ENCODE peak calls at places on chromosomes 6 and 20, in six cellular contexts. One of them, this sample, is unnamed.

GRCh38 chr20:51306521-51307358 is 235.8 kb downstream of the NFATC2 start:
- DNase-seq in HEK293T: peak; percentile 88
- DNase-seq in NCI-H2081: peak; percentile 67
- DNase-seq in CD4-positive, CD25-positive, alpha-beta regulatory T cell: peak; percentile 54
- DNase-seq in stimulated activated CD4-positive, alpha-beta T cell treated with anti-CD3 and anti-CD28 coated beads, Interleukin-4, amount 100 ng/mL, for 24 hours: peak; percentile 80
- DNase-seq in ELR: peak; percentile 82
- DNase-seq in this sample: peak; percentile 77

GRCh38 chr20:43187476-43188233 is 2.1 kb downstream of the PTPRT start:
- DNase-seq in ELR: peak; percentile 64
- DNase-seq in stimulated activated CD4-positive, alpha-beta T cell treated with anti-CD3 and anti-CD28 coated beads, Interleukin-4, amount 100 ng/mL, for 24 hours: peak; percentile 58
- DNase-seq in NCI-H2081: peak; percentile 48
- DNase-seq in HEK293T: peak; percentile 75
- DNase-seq in CD4-positive, CD25-positive, alpha-beta regulatory T cell: peak; percentile 26
- DNase-seq in this sample: peak; percentile 97

GRCh38 chr20:44098657-44099056 is 88.3 kb downstream of the JPH2 start:
- DNase-seq in stimulated activated CD4-positive, alpha-beta T cell treated with anti-CD3 and anti-CD28 coated beads, Interleukin-4, amount 100 ng/mL, for 24 hours: no peak
- DNase-seq in ELR: no peak
- DNase-seq in NCI-H2081: no peak
- DNase-seq in HEK293T: no peak
- DNase-seq in CD4-positive, CD25-positive, alpha-beta regulatory T cell: no peak
- DNase-seq in this sample: no peak

GRCh38 chr20:23641936-23642751 is 4.4 kb upstream of the CST3 start:
- DNase-seq in HEK293T: no peak
- DNase-seq in ELR: peak; percentile 81
- DNase-seq in NCI-H2081: no peak
- DNase-seq in CD4-positive, CD25-positive, alpha-beta regulatory T cell: no peak
- DNase-seq in stimulated activated CD4-positive, alpha-beta T cell treated with anti-CD3 and anti-CD28 coated beads, Interleukin-4, amount 100 ng/mL, for 24 hours: no peak
- DNase-seq in this sample: no peak

GRCh38 chr6:43833223-43833995 is 63.4 kb downstream of the VEGFA start:
- DNase-seq in NCI-H2081: no peak
- DNase-seq in stimulated activated CD4-positive, alpha-beta T cell treated with anti-CD3 and anti-CD28 coated beads, Interleukin-4, amount 100 ng/mL, for 24 hours: no peak
- DNase-seq in CD4-positive, CD25-positive, alpha-beta regulatory T cell: no peak
- DNase-seq in ELR: peak; percentile 51
- DNase-seq in HEK293T: no peak
- DNase-seq in this sample: no peak

GRCh38 chr6:109239918-109240321 is 142.3 kb downstream of the CD164 start:
- DNase-seq in NCI-H2081: no peak
- DNase-seq in HEK293T: no peak
- DNase-seq in stimulated activated CD4-positive, alpha-beta T cell treated with anti-CD3 and anti-CD28 coated beads, Interleukin-4, amount 100 ng/mL, for 24 hours: no peak
- DNase-seq in ELR: no peak
- DNase-seq in CD4-positive, CD25-positive, alpha-beta regulatory T cell: no peak
- DNase-seq in this sample: no peak

GRCh38 chr6:13303668-13304017 is 24.7 kb downstream of the TBC1D7 start:
- DNase-seq in stimulated activated CD4-positive, alpha-beta T cell treated with anti-CD3 and anti-CD28 coated beads, Interleukin-4, amount 100 ng/mL, for 24 hours: peak; percentile 16
- DNase-seq in ELR: peak; percentile 63
- DNase-seq in HEK293T: no peak
- DNase-seq in CD4-positive, CD25-positive, alpha-beta regulatory T cell: no peak
- DNase-seq in NCI-H2081: peak; percentile 8
- DNase-seq in this sample: no peak

GRCh38 chr6:33295621-33296369 is 2.9 kb downstream of the RGL2 start:
- DNase-seq in NCI-H2081: no peak
- DNase-seq in CD4-positive, CD25-positive, alpha-beta regulatory T cell: no peak
- DNase-seq in stimulated activated CD4-positive, alpha-beta T cell treated with anti-CD3 and anti-CD28 coated beads, Interleukin-4, amount 100 ng/mL, for 24 hours: no peak
- DNase-seq in ELR: no peak
- DNase-seq in HEK293T: no peak
- DNase-seq in this sample: no peak

GRCh38 chr6:75657327-75657726 is 55.6 kb downstream of the SENP6 start:
- DNase-seq in ELR: no peak
- DNase-seq in CD4-positive, CD25-positive, alpha-beta regulatory T cell: no peak
- DNase-seq in stimulated activated CD4-positive, alpha-beta T cell treated with anti-CD3 and anti-CD28 coated beads, Interleukin-4, amount 100 ng/mL, for 24 hours: no peak
- DNase-seq in NCI-H2081: no peak
- DNase-seq in HEK293T: no peak
- DNase-seq in this sample: no peak

GRCh38 chr6:54776891-54777290 is 69.7 kb upstream of the FAM83B start:
- DNase-seq in stimulated activated CD4-positive, alpha-beta T cell treated with anti-CD3 and anti-CD28 coated beads, Interleukin-4, amount 100 ng/mL, for 24 hours: no peak
- DNase-seq in CD4-positive, CD25-positive, alpha-beta regulatory T cell: no peak
- DNase-seq in HEK293T: no peak
- DNase-seq in NCI-H2081: no peak
- DNase-seq in ELR: no peak
- DNase-seq in this sample: no peak

GRCh38 chr6:42068173-42068572 is 17.8 kb downstream of the TAF8 start:
- DNase-seq in ELR: no peak
- DNase-seq in HEK293T: no peak
- DNase-seq in CD4-positive, CD25-positive, alpha-beta regulatory T cell: no peak
- DNase-seq in stimulated activated CD4-positive, alpha-beta T cell treated with anti-CD3 and anti-CD28 coated beads, Interleukin-4, amount 100 ng/mL, for 24 hours: no peak
- DNase-seq in NCI-H2081: no peak
- DNase-seq in this sample: no peak

GRCh38 chr6:107709341-107709740 is 114.8 kb downstream of the SCML4 start:
- DNase-seq in NCI-H2081: no peak
- DNase-seq in HEK293T: no peak
- DNase-seq in CD4-positive, CD25-positive, alpha-beta regulatory T cell: no peak
- DNase-seq in ELR: no peak
- DNase-seq in stimulated activated CD4-positive, alpha-beta T cell treated with anti-CD3 and anti-CD28 coated beads, Interleukin-4, amount 100 ng/mL, for 24 hours: no peak
- DNase-seq in this sample: no peak

GRCh38 chr20:47568019-47568418 is 66.3 kb downstream of the NCOA3 start:
- DNase-seq in NCI-H2081: peak; percentile 73
- DNase-seq in HEK293T: no peak
- DNase-seq in stimulated activated CD4-positive, alpha-beta T cell treated with anti-CD3 and anti-CD28 coated beads, Interleukin-4, amount 100 ng/mL, for 24 hours: no peak
- DNase-seq in ELR: peak; percentile 43
- DNase-seq in CD4-positive, CD25-positive, alpha-beta regulatory T cell: no peak
- DNase-seq in this sample: peak; percentile 37

GRCh38 chr20:13031751-13032150 is 23.0 kb downstream of the SPTLC3 start:
- DNase-seq in HEK293T: no peak
- DNase-seq in stimulated activated CD4-positive, alpha-beta T cell treated with anti-CD3 and anti-CD28 coated beads, Interleukin-4, amount 100 ng/mL, for 24 hours: no peak
- DNase-seq in CD4-positive, CD25-positive, alpha-beta regulatory T cell: no peak
- DNase-seq in NCI-H2081: no peak
- DNase-seq in ELR: no peak
- DNase-seq in this sample: no peak

GRCh38 chr6:111552241-111552744 is 53.4 kb downstream of the TRAF3IP2 start:
- DNase-seq in ELR: peak; percentile 91
- DNase-seq in HEK293T: peak; percentile 75
- DNase-seq in CD4-positive, CD25-positive, alpha-beta regulatory T cell: no peak
- DNase-seq in NCI-H2081: peak; percentile 95
- DNase-seq in stimulated activated CD4-positive, alpha-beta T cell treated with anti-CD3 and anti-CD28 coated beads, Interleukin-4, amount 100 ng/mL, for 24 hours: no peak
- DNase-seq in this sample: peak; percentile 71

GRCh38 chr20:20360464-20360863 is 7.4 kb upstream of the INSM1 start:
- DNase-seq in NCI-H2081: peak; percentile 84
- DNase-seq in stimulated activated CD4-positive, alpha-beta T cell treated with anti-CD3 and anti-CD28 coated beads, Interleukin-4, amount 100 ng/mL, for 24 hours: peak; percentile 45
- DNase-seq in CD4-positive, CD25-positive, alpha-beta regulatory T cell: no peak
- DNase-seq in HEK293T: peak; percentile 72
- DNase-seq in ELR: peak; percentile 62
- DNase-seq in this sample: peak; percentile 75

GRCh38 chr6:75203721-75204120 is 2.1 kb downstream of the COL12A1 start:
- DNase-seq in ELR: peak; percentile 48
- DNase-seq in HEK293T: no peak
- DNase-seq in stimulated activated CD4-positive, alpha-beta T cell treated with anti-CD3 and anti-CD28 coated beads, Interleukin-4, amount 100 ng/mL, for 24 hours: no peak
- DNase-seq in CD4-positive, CD25-positive, alpha-beta regulatory T cell: no peak
- DNase-seq in NCI-H2081: no peak
- DNase-seq in this sample: no peak

GRCh38 chr20:4373454-4373853 is 348.3 kb upstream of the PRND start:
- DNase-seq in NCI-H2081: no peak
- DNase-seq in HEK293T: no peak
- DNase-seq in ELR: no peak
- DNase-seq in stimulated activated CD4-positive, alpha-beta T cell treated with anti-CD3 and anti-CD28 coated beads, Interleukin-4, amount 100 ng/mL, for 24 hours: no peak
- DNase-seq in CD4-positive, CD25-positive, alpha-beta regulatory T cell: no peak
- DNase-seq in this sample: no peak

GRCh38 chr6:122495612-122496011 is 24.0 kb upstream of the SERINC1 start:
- DNase-seq in HEK293T: no peak
- DNase-seq in ELR: no peak
- DNase-seq in NCI-H2081: no peak
- DNase-seq in stimulated activated CD4-positive, alpha-beta T cell treated with anti-CD3 and anti-CD28 coated beads, Interleukin-4, amount 100 ng/mL, for 24 hours: no peak
- DNase-seq in CD4-positive, CD25-positive, alpha-beta regulatory T cell: no peak
- DNase-seq in this sample: no peak

GRCh38 chr20:36967636-36968035 is 16.1 kb upstream of the SAMHD1 start:
- DNase-seq in stimulated activated CD4-positive, alpha-beta T cell treated with anti-CD3 and anti-CD28 coated beads, Interleukin-4, amount 100 ng/mL, for 24 hours: no peak
- DNase-seq in NCI-H2081: no peak
- DNase-seq in CD4-positive, CD25-positive, alpha-beta regulatory T cell: peak; percentile 52
- DNase-seq in ELR: no peak
- DNase-seq in HEK293T: no peak
- DNase-seq in this sample: no peak

GRCh38 chr6:48736486-48737206 is 625.6 kb upstream of the PTCHD4 start:
- DNase-seq in CD4-positive, CD25-positive, alpha-beta regulatory T cell: no peak
- DNase-seq in stimulated activated CD4-positive, alpha-beta T cell treated with anti-CD3 and anti-CD28 coated beads, Interleukin-4, amount 100 ng/mL, for 24 hours: no peak
- DNase-seq in NCI-H2081: no peak
- DNase-seq in HEK293T: no peak
- DNase-seq in ELR: peak; percentile 67
- DNase-seq in this sample: no peak

GRCh38 chr6:32439708-32440214 is at the start of gene HLA-DRA:
- DNase-seq in stimulated activated CD4-positive, alpha-beta T cell treated with anti-CD3 and anti-CD28 coated beads, Interleukin-4, amount 100 ng/mL, for 24 hours: peak; percentile 40
- DNase-seq in NCI-H2081: peak; percentile 11
- DNase-seq in HEK293T: peak; percentile 71
- DNase-seq in ELR: peak; percentile 67
- DNase-seq in CD4-positive, CD25-positive, alpha-beta regulatory T cell: peak; percentile 80
- DNase-seq in this sample: peak; percentile 39

GRCh38 chr6:159090530-159091306 is 45.9 kb upstream of the TAGAP start:
- DNase-seq in HEK293T: no peak
- DNase-seq in stimulated activated CD4-positive, alpha-beta T cell treated with anti-CD3 and anti-CD28 coated beads, Interleukin-4, amount 100 ng/mL, for 24 hours: no peak
- DNase-seq in CD4-positive, CD25-positive, alpha-beta regulatory T cell: no peak
- DNase-seq in ELR: no peak
- DNase-seq in NCI-H2081: no peak
- DNase-seq in this sample: no peak

GRCh38 chr6:43768983-43769525 is 957 bp upstream of the VEGFA start:
- DNase-seq in stimulated activated CD4-positive, alpha-beta T cell treated with anti-CD3 and anti-CD28 coated beads, Interleukin-4, amount 100 ng/mL, for 24 hours: no peak
- DNase-seq in HEK293T: no peak
- DNase-seq in ELR: peak; percentile 58
- DNase-seq in NCI-H2081: no peak
- DNase-seq in CD4-positive, CD25-positive, alpha-beta regulatory T cell: no peak
- DNase-seq in this sample: no peak

GRCh38 chr6:140202964-140203363 is 828.5 kb upstream of the CITED2 start:
- DNase-seq in CD4-positive, CD25-positive, alpha-beta regulatory T cell: no peak
- DNase-seq in NCI-H2081: no peak
- DNase-seq in ELR: peak; percentile 2
- DNase-seq in stimulated activated CD4-positive, alpha-beta T cell treated with anti-CD3 and anti-CD28 coated beads, Interleukin-4, amount 100 ng/mL, for 24 hours: no peak
- DNase-seq in HEK293T: no peak
- DNase-seq in this sample: no peak

GRCh38 chr6:134936927-134937326 is 13.0 kb downstream of the ALDH8A1 start:
- DNase-seq in HEK293T: no peak
- DNase-seq in ELR: peak; percentile 84
- DNase-seq in CD4-positive, CD25-positive, alpha-beta regulatory T cell: no peak
- DNase-seq in stimulated activated CD4-positive, alpha-beta T cell treated with anti-CD3 and anti-CD28 coated beads, Interleukin-4, amount 100 ng/mL, for 24 hours: no peak
- DNase-seq in NCI-H2081: no peak
- DNase-seq in this sample: no peak

GRCh38 chr6:149855040-149855654 is 9.0 kb downstream of the LRP11 start:
- DNase-seq in NCI-H2081: no peak
- DNase-seq in HEK293T: no peak
- DNase-seq in ELR: peak; percentile 97
- DNase-seq in stimulated activated CD4-positive, alpha-beta T cell treated with anti-CD3 and anti-CD28 coated beads, Interleukin-4, amount 100 ng/mL, for 24 hours: no peak
- DNase-seq in CD4-positive, CD25-positive, alpha-beta regulatory T cell: no peak
- DNase-seq in this sample: peak; percentile 90

GRCh38 chr20:10553326-10553984 is 118.3 kb downstream of the SLX4IP start:
- DNase-seq in HEK293T: peak; percentile 42
- DNase-seq in stimulated activated CD4-positive, alpha-beta T cell treated with anti-CD3 and anti-CD28 coated beads, Interleukin-4, amount 100 ng/mL, for 24 hours: peak; percentile 50
- DNase-seq in CD4-positive, CD25-positive, alpha-beta regulatory T cell: no peak
- DNase-seq in ELR: peak; percentile 79
- DNase-seq in NCI-H2081: peak; percentile 66
- DNase-seq in this sample: peak; percentile 25

GRCh38 chr6:144559865-144560603 is 274.9 kb downstream of the UTRN start:
- DNase-seq in CD4-positive, CD25-positive, alpha-beta regulatory T cell: peak; percentile 44
- DNase-seq in HEK293T: peak; percentile 14
- DNase-seq in ELR: peak; percentile 69
- DNase-seq in NCI-H2081: no peak
- DNase-seq in stimulated activated CD4-positive, alpha-beta T cell treated with anti-CD3 and anti-CD28 coated beads, Interleukin-4, amount 100 ng/mL, for 24 hours: peak; percentile 31
- DNase-seq in this sample: peak; percentile 35

GRCh38 chr6:32967151-32968091 is 973 bp upstream of the BRD2 start:
- DNase-seq in NCI-H2081: peak; percentile 76
- DNase-seq in CD4-positive, CD25-positive, alpha-beta regulatory T cell: peak; percentile 39
- DNase-seq in stimulated activated CD4-positive, alpha-beta T cell treated with anti-CD3 and anti-CD28 coated beads, Interleukin-4, amount 100 ng/mL, for 24 hours: peak; percentile 45
- DNase-seq in HEK293T: no peak
- DNase-seq in ELR: peak; percentile 72
- DNase-seq in this sample: no peak

GRCh38 chr20:51411867-51412266 is 130.7 kb downstream of the NFATC2 start:
- DNase-seq in ELR: peak; percentile 26
- DNase-seq in stimulated activated CD4-positive, alpha-beta T cell treated with anti-CD3 and anti-CD28 coated beads, Interleukin-4, amount 100 ng/mL, for 24 hours: no peak
- DNase-seq in HEK293T: no peak
- DNase-seq in CD4-positive, CD25-positive, alpha-beta regulatory T cell: no peak
- DNase-seq in NCI-H2081: no peak
- DNase-seq in this sample: no peak